ENCODE peak calls at places on chromosome 7, in six cellular contexts. One of them, this sample, is unnamed.

GRCh38 chr7:28647076-28647421 is 234.7 kb downstream of the CREB5 start:
- DNase-seq in BE2C: no peak
- DNase-seq in neural progenitor cell: no peak
- DNase-seq in C1 segment of cervical spinal cord: no peak
- DNase-seq in cerebellar cortex: no peak
- DNase-seq in fibroblast of the aortic adventitia: no peak
- DNase-seq in this sample: no peak

GRCh38 chr7:117682681-117683385 is 190.4 kb downstream of the CTTNBP2 start:
- DNase-seq in BE2C: no peak
- DNase-seq in neural progenitor cell: no peak
- DNase-seq in C1 segment of cervical spinal cord: no peak
- DNase-seq in cerebellar cortex: no peak
- DNase-seq in fibroblast of the aortic adventitia: no peak
- DNase-seq in this sample: no peak

GRCh38 chr7:40586197-40586596 is 451.4 kb downstream of the SUGCT start:
- DNase-seq in BE2C: no peak
- DNase-seq in neural progenitor cell: no peak
- DNase-seq in C1 segment of cervical spinal cord: no peak
- DNase-seq in cerebellar cortex: no peak
- DNase-seq in fibroblast of the aortic adventitia: peak; percentile 70
- DNase-seq in this sample: no peak

GRCh38 chr7:142714375-142714774 is 34.9 kb upstream of the PRSS1 start:
- DNase-seq in BE2C: no peak
- DNase-seq in neural progenitor cell: no peak
- DNase-seq in C1 segment of cervical spinal cord: no peak
- DNase-seq in cerebellar cortex: no peak
- DNase-seq in fibroblast of the aortic adventitia: no peak
- DNase-seq in this sample: no peak

GRCh38 chr7:156576216-156577063 is 64.1 kb upstream of the RNF32 start:
- DNase-seq in BE2C: no peak
- DNase-seq in neural progenitor cell: no peak
- DNase-seq in C1 segment of cervical spinal cord: no peak
- DNase-seq in cerebellar cortex: no peak
- DNase-seq in fibroblast of the aortic adventitia: no peak
- DNase-seq in this sample: no peak

GRCh38 chr7:91240546-91240945 is 23.7 kb upstream of the FZD1 start:
- DNase-seq in BE2C: no peak
- DNase-seq in neural progenitor cell: no peak
- DNase-seq in C1 segment of cervical spinal cord: no peak
- DNase-seq in cerebellar cortex: no peak
- DNase-seq in fibroblast of the aortic adventitia: peak; percentile 84
- DNase-seq in this sample: no peak

GRCh38 chr7:26900283-26900682 is 35.9 kb upstream of the SKAP2 start:
- DNase-seq in BE2C: no peak
- DNase-seq in neural progenitor cell: no peak
- DNase-seq in C1 segment of cervical spinal cord: no peak
- DNase-seq in cerebellar cortex: no peak
- DNase-seq in fibroblast of the aortic adventitia: no peak
- DNase-seq in this sample: no peak

GRCh38 chr7:81482600-81483186 is 287.2 kb downstream of the HGF start:
- DNase-seq in BE2C: no peak
- DNase-seq in neural progenitor cell: peak; percentile 25
- DNase-seq in C1 segment of cervical spinal cord: no peak
- DNase-seq in cerebellar cortex: peak; percentile 38
- DNase-seq in fibroblast of the aortic adventitia: peak; percentile 74
- DNase-seq in this sample: no peak

GRCh38 chr7:11830582-11831382 is 1.2 kb downstream of the THSD7A start:
- DNase-seq in BE2C: no peak
- DNase-seq in neural progenitor cell: no peak
- DNase-seq in C1 segment of cervical spinal cord: no peak
- DNase-seq in cerebellar cortex: no peak
- DNase-seq in fibroblast of the aortic adventitia: peak; percentile 8
- DNase-seq in this sample: no peak

GRCh38 chr7:122018032-122018431 is 126.0 kb downstream of the AASS start:
- DNase-seq in BE2C: no peak
- DNase-seq in neural progenitor cell: no peak
- DNase-seq in C1 segment of cervical spinal cord: no peak
- DNase-seq in cerebellar cortex: no peak
- DNase-seq in fibroblast of the aortic adventitia: no peak
- DNase-seq in this sample: no peak

GRCh38 chr7:158997110-158997453 is 140.7 kb downstream of the DYNC2I1 start:
- DNase-seq in BE2C: no peak
- DNase-seq in neural progenitor cell: no peak
- DNase-seq in C1 segment of cervical spinal cord: no peak
- DNase-seq in cerebellar cortex: no peak
- DNase-seq in fibroblast of the aortic adventitia: no peak
- DNase-seq in this sample: no peak

GRCh38 chr7:29480934-29481625 is 82.6 kb upstream of the PRR15 start:
- DNase-seq in BE2C: no peak
- DNase-seq in neural progenitor cell: no peak
- DNase-seq in C1 segment of cervical spinal cord: no peak
- DNase-seq in cerebellar cortex: peak; percentile 60
- DNase-seq in fibroblast of the aortic adventitia: no peak
- DNase-seq in this sample: no peak

GRCh38 chr7:37040330-37040729 is 316.0 kb upstream of the AOAH start:
- DNase-seq in BE2C: no peak
- DNase-seq in neural progenitor cell: no peak
- DNase-seq in C1 segment of cervical spinal cord: no peak
- DNase-seq in cerebellar cortex: no peak
- DNase-seq in fibroblast of the aortic adventitia: no peak
- DNase-seq in this sample: no peak

GRCh38 chr7:84502222-84502621 is 307.6 kb upstream of the SEMA3A start:
- DNase-seq in BE2C: no peak
- DNase-seq in neural progenitor cell: no peak
- DNase-seq in C1 segment of cervical spinal cord: no peak
- DNase-seq in cerebellar cortex: peak; percentile 5
- DNase-seq in fibroblast of the aortic adventitia: no peak
- DNase-seq in this sample: no peak

GRCh38 chr7:156751319-156751718 is 110.7 kb downstream of the RNF32 start:
- DNase-seq in BE2C: no peak
- DNase-seq in neural progenitor cell: no peak
- DNase-seq in C1 segment of cervical spinal cord: no peak
- DNase-seq in cerebellar cortex: no peak
- DNase-seq in fibroblast of the aortic adventitia: peak; percentile 66
- DNase-seq in this sample: no peak

GRCh38 chr7:25950488-25951413 is 201.2 kb upstream of the NFE2L3 start:
- DNase-seq in BE2C: peak; percentile 83
- DNase-seq in neural progenitor cell: peak; percentile 96
- DNase-seq in C1 segment of cervical spinal cord: peak; percentile 24
- DNase-seq in cerebellar cortex: peak; percentile 83
- DNase-seq in fibroblast of the aortic adventitia: peak; percentile 63
- DNase-seq in this sample: peak; percentile 86

GRCh38 chr7:82859106-82859850 is 303.4 kb downstream of the PCLO start:
- DNase-seq in BE2C: no peak
- DNase-seq in neural progenitor cell: no peak
- DNase-seq in C1 segment of cervical spinal cord: no peak
- DNase-seq in cerebellar cortex: peak; percentile 22
- DNase-seq in fibroblast of the aortic adventitia: peak; percentile 4
- DNase-seq in this sample: no peak

GRCh38 chr7:29866490-29866930 is 60.2 kb downstream of the WIPF3 start:
- DNase-seq in BE2C: no peak
- DNase-seq in neural progenitor cell: no peak
- DNase-seq in C1 segment of cervical spinal cord: peak; percentile 14
- DNase-seq in cerebellar cortex: peak; percentile 60
- DNase-seq in fibroblast of the aortic adventitia: peak; percentile 31
- DNase-seq in this sample: peak; percentile 80

GRCh38 chr7:158176561-158177173 is 411.0 kb downstream of the PTPRN2 start:
- DNase-seq in BE2C: no peak
- DNase-seq in neural progenitor cell: no peak
- DNase-seq in C1 segment of cervical spinal cord: no peak
- DNase-seq in cerebellar cortex: no peak
- DNase-seq in fibroblast of the aortic adventitia: no peak
- DNase-seq in this sample: no peak

GRCh38 chr7:157490465-157490912 is 153.7 kb downstream of the DNAJB6 start:
- DNase-seq in BE2C: no peak
- DNase-seq in neural progenitor cell: no peak
- DNase-seq in C1 segment of cervical spinal cord: no peak
- DNase-seq in cerebellar cortex: no peak
- DNase-seq in fibroblast of the aortic adventitia: no peak
- DNase-seq in this sample: no peak

GRCh38 chr7:45697576-45698136 is 123.5 kb downstream of the ADCY1 start:
- DNase-seq in BE2C: no peak
- DNase-seq in neural progenitor cell: no peak
- DNase-seq in C1 segment of cervical spinal cord: no peak
- DNase-seq in cerebellar cortex: no peak
- DNase-seq in fibroblast of the aortic adventitia: no peak
- DNase-seq in this sample: no peak

GRCh38 chr7:75993689-75994387 is 557 bp downstream of the TMEM120A start:
- DNase-seq in BE2C: peak; percentile 72
- DNase-seq in neural progenitor cell: peak; percentile 88
- DNase-seq in C1 segment of cervical spinal cord: peak; percentile 38
- DNase-seq in cerebellar cortex: peak; percentile 43
- DNase-seq in fibroblast of the aortic adventitia: peak; percentile 59
- DNase-seq in this sample: peak; percentile 62

GRCh38 chr7:134946260-134946659 is 40.0 kb upstream of the AGBL3 start:
- DNase-seq in BE2C: no peak
- DNase-seq in neural progenitor cell: no peak
- DNase-seq in C1 segment of cervical spinal cord: no peak
- DNase-seq in cerebellar cortex: no peak
- DNase-seq in fibroblast of the aortic adventitia: peak; percentile 48
- DNase-seq in this sample: no peak

GRCh38 chr7:47535033-47535703 is 46.7 kb downstream of the TNS3 start:
- DNase-seq in BE2C: no peak
- DNase-seq in neural progenitor cell: peak; percentile 75
- DNase-seq in C1 segment of cervical spinal cord: no peak
- DNase-seq in cerebellar cortex: peak; percentile 34
- DNase-seq in fibroblast of the aortic adventitia: no peak
- DNase-seq in this sample: no peak

GRCh38 chr7:13117103-13117502 is 429.7 kb downstream of the ARL4A start:
- DNase-seq in BE2C: no peak
- DNase-seq in neural progenitor cell: peak; percentile 16
- DNase-seq in C1 segment of cervical spinal cord: no peak
- DNase-seq in cerebellar cortex: no peak
- DNase-seq in fibroblast of the aortic adventitia: peak; percentile 41
- DNase-seq in this sample: no peak

GRCh38 chr7:136086712-136087111 is 109.6 kb upstream of the MTPN start:
- DNase-seq in BE2C: peak; percentile 46
- DNase-seq in neural progenitor cell: peak; percentile 71
- DNase-seq in C1 segment of cervical spinal cord: peak; percentile 10
- DNase-seq in cerebellar cortex: peak; percentile 95
- DNase-seq in fibroblast of the aortic adventitia: peak; percentile 94
- DNase-seq in this sample: peak; percentile 56

GRCh38 chr7:152050547-152050971 is 25.1 kb downstream of the GALNT11 start:
- DNase-seq in BE2C: no peak
- DNase-seq in neural progenitor cell: no peak
- DNase-seq in C1 segment of cervical spinal cord: no peak
- DNase-seq in cerebellar cortex: peak; percentile 44
- DNase-seq in fibroblast of the aortic adventitia: peak; percentile 77
- DNase-seq in this sample: no peak

GRCh38 chr7:958221-959200 is 4.0 kb upstream of the ADAP1 start:
- DNase-seq in BE2C: peak; percentile 67
- DNase-seq in neural progenitor cell: peak; percentile 56
- DNase-seq in C1 segment of cervical spinal cord: no peak
- DNase-seq in cerebellar cortex: no peak
- DNase-seq in fibroblast of the aortic adventitia: no peak
- DNase-seq in this sample: no peak

GRCh38 chr7:78402096-78402495 is 603.5 kb downstream of the PHTF2 start:
- DNase-seq in BE2C: no peak
- DNase-seq in neural progenitor cell: no peak
- DNase-seq in C1 segment of cervical spinal cord: no peak
- DNase-seq in cerebellar cortex: no peak
- DNase-seq in fibroblast of the aortic adventitia: no peak
- DNase-seq in this sample: no peak

GRCh38 chr7:96089511-96089910 is 232.4 kb downstream of the SLC25A13 start:
- DNase-seq in BE2C: no peak
- DNase-seq in neural progenitor cell: no peak
- DNase-seq in C1 segment of cervical spinal cord: no peak
- DNase-seq in cerebellar cortex: no peak
- DNase-seq in fibroblast of the aortic adventitia: no peak
- DNase-seq in this sample: no peak

GRCh38 chr7:39199951-39200350 is 222.2 kb downstream of the POU6F2 start:
- DNase-seq in BE2C: no peak
- DNase-seq in neural progenitor cell: no peak
- DNase-seq in C1 segment of cervical spinal cord: no peak
- DNase-seq in cerebellar cortex: no peak
- DNase-seq in fibroblast of the aortic adventitia: no peak
- DNase-seq in this sample: no peak

GRCh38 chr7:18518555-18518954 is 23.0 kb downstream of the HDAC9 start:
- DNase-seq in BE2C: peak; percentile 38
- DNase-seq in neural progenitor cell: no peak
- DNase-seq in C1 segment of cervical spinal cord: no peak
- DNase-seq in cerebellar cortex: no peak
- DNase-seq in fibroblast of the aortic adventitia: no peak
- DNase-seq in this sample: peak; percentile 45

GRCh38 chr7:137940656-137941518 is 61.0 kb downstream of the CREB3L2 start:
- DNase-seq in BE2C: no peak
- DNase-seq in neural progenitor cell: no peak
- DNase-seq in C1 segment of cervical spinal cord: no peak
- DNase-seq in cerebellar cortex: no peak
- DNase-seq in fibroblast of the aortic adventitia: peak; percentile 90
- DNase-seq in this sample: no peak

This sample was measured in gastrocnemius medialis.